ENCODE peak calls at places on chromosomes 2 and 18, in seven cellular contexts. O is stomach, E is vagina, R is IMR-90, H is spleen, G is A549, C is heart left ventricle. Y is an unnamed sample. For H3K4me1, the result is how much of the 10 kb centered on the place peaks cover.

GRCh38 chr2:20457661-20458630 is 11.1 kb downstream of the RHOB start:
- DNase-seq in G (no peak), C (no peak), R (no peak), H (no peak), E (no peak), O (peak), Y (peak)

GRCh38 chr2:159497857-159498256 is 118.5 kb downstream of the BAZ2B start:
- DNase-seq in C (no peak), O (no peak), E (no peak), R (no peak), H (no peak), G (no peak), Y (no peak)

GRCh38 chr18:60668583-60668982 is 296.0 kb upstream of the MC4R start:
- DNase-seq in H (no peak), G (no peak), O (no peak), E (no peak), R (no peak), C (no peak), Y (no peak)

GRCh38 chr18:23910032-23910431 is 104.5 kb upstream of the TTC39C start:
- DNase-seq in E (no peak), R (no peak), O (no peak), H (no peak), G (no peak), C (no peak), Y (no peak)

GRCh38 chr2:56286936-56287335 is 103.1 kb downstream of the CCDC85A start:
- DNase-seq in E (no peak), O (no peak), R (no peak), H (no peak), G (no peak), C (no peak), Y (no peak)

GRCh38 chr18:72456802-72457201 is 87.3 kb downstream of the CBLN2 start:
- DNase-seq in R (peak), E (no peak), O (no peak), C (no peak), G (no peak), H (no peak), Y (no peak)

GRCh38 chr18:48852292-48852691 is 98.5 kb downstream of the SMAD7 start:
- DNase-seq in O (no peak), H (no peak), E (no peak), C (no peak), R (peak), G (no peak), Y (no peak)

GRCh38 chr2:109185801-109186570 is 57.0 kb downstream of the SH3RF3 start:
- DNase-seq in G (no peak), R (peak), C (peak), E (no peak), O (no peak), H (no peak), Y (peak)

GRCh38 chr18:80034852-80035406 is 695 bp downstream of the RBFA start:
- DNase-seq in C (no peak), G (no peak), O (no peak), E (no peak), H (no peak), R (no peak), Y (no peak)

GRCh38 chr2:67666386-67667053 is 269.4 kb downstream of the ETAA1 start:
- DNase-seq in C (peak), E (no peak), O (no peak), H (no peak), G (no peak), R (peak), Y (peak)

GRCh38 chr2:157758586-157758985 is 117.5 kb downstream of the ACVR1 start:
- DNase-seq in O (no peak), G (no peak), H (no peak), R (no peak), E (no peak), C (no peak), Y (no peak)

GRCh38 chr18:46675112-46675511 is 18.1 kb upstream of the LOXHD1 start:
- DNase-seq in H (no peak), G (no peak), R (no peak), O (no peak), C (no peak), E (no peak), Y (no peak)

GRCh38 chr2:217964658-217965161 is 38.1 kb downstream of the TNS1 start:
- DNase-seq in C (no peak), G (no peak), O (no peak), R (no peak), E (no peak), H (peak), Y (peak)

GRCh38 chr2:196160101-196160500 is 11.3 kb downstream of the STK17B start:
- DNase-seq in G (no peak), C (peak), O (no peak), R (peak), H (no peak), E (no peak), Y (no peak)

GRCh38 chr2:183264890-183265535 is 140.8 kb downstream of the NUP35 start:
- DNase-seq in O (no peak), H (no peak), C (no peak), G (no peak), R (no peak), E (no peak), Y (no peak)

GRCh38 chr2:236550701-236551465 is 18.7 kb upstream of the ACKR3 start:
- DNase-seq in O (no peak), H (no peak), E (peak), R (no peak), C (no peak), G (no peak), Y (no peak)

GRCh38 chr18:44779893-44780292 is 99.2 kb downstream of the SETBP1 start:
- DNase-seq in G (no peak), C (no peak), E (no peak), H (no peak), R (no peak), O (no peak), Y (peak)

GRCh38 chr2:206562375-206562774 is 79.9 kb upstream of the FAM237A start:
- DNase-seq in O (no peak), C (no peak), E (no peak), R (peak), G (no peak), H (no peak), Y (no peak)

GRCh38 chr2:104746299-104746698 is 107.6 kb upstream of the POU3F3 start:
- DNase-seq in G (no peak), R (no peak), H (no peak), O (no peak), C (no peak), E (no peak), Y (no peak)

GRCh38 chr2:214808961-214809750 is at the start of gene BARD1:
- DNase-seq in C (peak), E (no peak), H (peak), O (peak), R (peak), G (peak), Y (peak)

GRCh38 chr18:77067315-77068061 is 65.1 kb downstream of the MBP start:
- DNase-seq in H (peak), O (peak), R (peak), G (peak), E (no peak), C (no peak), Y (peak)

GRCh38 chr2:217510790-217511291 is 492.0 kb downstream of the TNS1 start:
- DNase-seq in C (peak), H (no peak), E (no peak), O (peak), G (peak), R (peak), Y (peak)

GRCh38 chr2:48287971-48288370 is 242.0 kb upstream of the STON1 start:
- DNase-seq in G (no peak), H (no peak), E (no peak), C (no peak), R (no peak), O (no peak), Y (no peak)

GRCh38 chr2:48600204-48600813 is 17.3 kb upstream of the GTF2A1L start:
- DNase-seq in R (peak), E (no peak), O (no peak), G (no peak), C (no peak), H (no peak), Y (no peak)

GRCh38 chr2:171083426-171083825 is 77.3 kb downstream of the TLK1 start:
- DNase-seq in E (no peak), O (no peak), H (no peak), C (no peak), G (no peak), R (no peak), Y (no peak)

GRCh38 chr2:171086352-171087290 is 74.1 kb downstream of the TLK1 start:
- DNase-seq in R (peak), O (peak), E (no peak), C (no peak), H (no peak), G (peak), Y (no peak)

GRCh38 chr2:171081649-171082111 is 79.0 kb downstream of the TLK1 start:
- DNase-seq in O (no peak), E (no peak), R (no peak), C (no peak), G (no peak), H (no peak), Y (no peak)

GRCh38 chr2:171087547-171087946 is 73.1 kb downstream of the TLK1 start:
- DNase-seq in E (no peak), G (no peak), H (no peak), C (no peak), R (no peak), O (no peak), Y (no peak)

DNA sequence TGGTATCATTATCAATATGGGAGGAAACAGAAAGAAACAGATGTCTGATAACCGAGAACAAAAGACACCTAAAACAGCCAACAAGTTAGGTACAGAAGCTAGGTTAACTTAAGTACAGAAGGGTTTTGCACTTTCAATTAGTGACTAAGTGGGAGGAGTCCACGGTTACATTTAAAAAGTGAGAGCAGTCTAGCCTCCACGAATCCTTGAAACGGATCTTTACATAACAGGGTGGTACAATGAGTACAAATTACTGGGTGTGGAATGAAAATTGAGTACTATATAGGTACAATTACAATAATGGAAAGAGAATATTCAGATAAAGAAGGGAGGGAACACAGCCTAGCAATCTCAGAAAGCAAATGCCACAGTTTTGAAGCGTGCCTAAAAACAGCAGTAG is 76.6 kb downstream of the TLK1 start:
- DNase-seq in E (no peak), O (no peak), G (no peak), H (no peak), C (no peak), R (no peak), Y (no peak)
- H3K4me3 ChIP-seq in E (no peak), O (no peak), G (no peak), H (no peak), C (no peak), R (no peak), Y (no peak)

GRCh38 chr2:238304116-238304515 is 15.7 kb upstream of the PER2 start:
- DNase-seq in E (no peak), C (no peak), R (no peak), H (peak), O (no peak), G (no peak), Y (peak)

GRCh38 chr2:238299803-238300202 is 11.4 kb upstream of the PER2 start:
- DNase-seq in G (no peak), C (no peak), R (no peak), O (peak), E (no peak), H (peak), Y (peak)

GRCh38 chr2:238305092-238305862 is 15.0 kb upstream of the TRAF3IP1 start:
- DNase-seq in C (no peak), G (no peak), E (no peak), O (no peak), H (no peak), R (no peak), Y (peak)

GRCh38 chr2:238302076-238302475 is 13.7 kb upstream of the PER2 start:
- DNase-seq in H (no peak), E (no peak), O (no peak), G (no peak), C (no peak), R (peak), Y (no peak)

DNA sequence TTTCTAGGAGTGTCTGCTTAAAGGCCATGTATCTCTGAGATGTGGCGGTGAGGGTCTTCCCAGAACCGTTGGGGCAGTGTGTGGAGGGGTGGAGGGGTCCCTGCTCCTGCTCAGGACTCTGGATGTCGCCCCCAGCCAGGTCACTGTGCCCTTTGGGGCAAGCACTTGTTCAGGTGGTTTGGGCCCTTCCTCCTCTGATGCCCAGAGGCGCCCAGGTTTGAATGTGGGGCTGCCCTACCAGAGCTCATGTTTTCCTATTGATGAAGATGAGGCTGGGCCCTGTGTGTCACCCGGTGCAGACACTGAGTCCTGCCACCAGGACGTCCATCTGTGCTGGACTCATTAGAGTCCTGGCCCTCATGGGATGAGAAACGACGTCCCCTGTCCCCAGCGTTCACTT is 14.3 kb upstream of the PER2 start:
- DNase-seq in C (no peak), H (peak), E (no peak), R (no peak), G (no peak), O (no peak), Y (peak)
- H3K4me1 ChIP-seq in C (under half), H (under half), E (under half), R (under half), G (under half), O (under half), Y (under half)

DNA sequence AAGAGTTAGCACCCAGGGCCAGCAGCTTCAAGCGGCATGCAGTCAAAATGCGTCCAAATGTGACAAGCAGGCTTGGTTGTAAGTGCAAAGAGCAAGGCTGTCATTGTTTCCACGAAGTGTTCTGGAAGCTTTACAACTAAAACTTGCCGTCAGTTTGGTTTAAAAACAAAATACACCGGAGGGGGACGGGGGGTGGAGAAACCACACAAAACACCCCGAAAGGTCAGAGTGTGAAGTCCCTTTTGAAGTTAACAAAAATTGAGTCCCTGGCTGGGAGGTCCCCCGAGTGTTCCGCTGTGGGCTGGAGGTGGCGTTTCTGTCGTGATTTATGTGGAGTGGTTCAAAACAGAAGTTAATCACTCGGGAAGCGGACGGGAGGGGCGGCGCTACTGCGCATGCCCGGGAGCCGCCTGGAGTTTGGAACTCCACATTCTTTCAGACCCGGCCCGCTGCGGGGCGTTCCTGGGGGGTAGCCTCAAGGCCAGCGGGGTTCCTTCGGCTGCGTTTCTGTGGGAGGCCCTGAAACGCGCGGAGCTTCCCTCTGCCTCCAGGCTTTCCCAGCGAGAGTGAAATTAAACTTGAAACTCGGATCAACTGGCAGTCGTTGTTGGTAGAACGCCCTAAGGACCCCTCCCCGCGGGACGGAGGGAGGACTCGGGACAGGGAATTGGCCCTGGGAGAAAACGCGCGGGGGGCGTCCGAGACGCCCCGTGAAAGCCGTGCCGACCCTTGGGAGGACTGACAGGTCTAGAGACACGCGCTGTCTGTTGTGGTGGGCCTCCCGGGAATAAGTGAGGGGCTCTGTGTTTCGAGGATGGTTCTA is 1.4 kb downstream of the TGIF1 start:
- DNase-seq in H (peak), O (peak), G (no peak), C (peak), E (peak), R (peak), Y (peak)
- TF ChIP-seq POLR2A in H (peak), O (peak), G (no peak), C (no peak), E (peak), R (peak), Y (peak)

GRCh38 chr2:88210132-88211004 is 40.2 kb downstream of the THNSL2 start:
- DNase-seq in H (no peak), O (no peak), R (no peak), G (no peak), C (no peak), E (no peak), Y (no peak)

GRCh38 chr2:88212251-88212790 is 42.2 kb downstream of the THNSL2 start:
- DNase-seq in C (no peak), E (no peak), O (no peak), H (no peak), R (peak), G (no peak), Y (no peak)

GRCh38 chr2:88211005-88211808 is 41.1 kb downstream of the THNSL2 start:
- DNase-seq in O (no peak), G (no peak), C (no peak), R (no peak), E (no peak), H (no peak), Y (no peak)

GRCh38 chr2:88209526-88210131 is 39.5 kb downstream of the THNSL2 start:
- DNase-seq in E (no peak), O (no peak), H (no peak), G (no peak), R (no peak), C (no peak), Y (no peak)

GRCh38 chr2:88211809-88212154 is 41.6 kb downstream of the THNSL2 start:
- DNase-seq in R (no peak), C (no peak), G (no peak), E (no peak), O (no peak), H (no peak), Y (no peak)
- H3K4me3 ChIP-seq in R (no peak), C (no peak), G (no peak), E (no peak), O (no peak), H (no peak), Y (no peak)

DNA sequence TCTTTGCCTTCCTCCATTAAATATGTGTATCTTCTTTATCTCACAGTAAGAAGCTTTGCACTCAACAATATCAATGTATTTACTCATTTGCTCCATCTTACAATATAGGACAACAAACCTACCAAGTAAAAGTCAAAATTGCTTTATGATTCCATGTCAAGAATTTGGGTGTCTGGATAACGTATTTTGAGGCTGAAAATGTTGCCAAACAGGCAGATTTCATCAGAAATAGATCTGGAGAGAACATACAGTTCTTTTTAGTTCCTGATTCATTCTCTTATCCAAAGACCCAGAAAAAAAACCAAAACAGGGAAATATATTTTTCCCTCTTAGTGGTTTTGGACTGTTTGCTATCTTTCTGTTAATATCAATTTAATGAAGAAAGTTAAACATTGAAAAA is 621.1 kb downstream of the STK39 start:
- DNase-seq in C (no peak), E (no peak), G (no peak), R (no peak), O (no peak), H (no peak), Y (no peak)
- H3K4me1 ChIP-seq in C (under half), E (under half), G (under half), R (under half), O (under half), H (under half), Y (under half)

GRCh38 chr2:64204006-64204632 is 59.9 kb upstream of the PELI1 start:
- DNase-seq in R (peak), E (no peak), O (no peak), G (no peak), H (peak), C (peak), Y (peak)
- TF ChIP-seq POLR2A in R (no peak), E (no peak), O (no peak), G (no peak), H (no peak), C (no peak), Y (no peak)

GRCh38 chr2:101823347-101823791 is 125.9 kb downstream of the MAP4K4 start:
- DNase-seq in H (no peak), O (peak), R (peak), G (no peak), C (peak), E (no peak), Y (peak)

GRCh38 chr2:101821828-101822458 is 124.4 kb downstream of the MAP4K4 start:
- DNase-seq in E (no peak), C (no peak), O (no peak), R (no peak), G (no peak), H (no peak), Y (no peak)

GRCh38 chr2:101826716-101827115 is 129.2 kb downstream of the MAP4K4 start:
- DNase-seq in E (no peak), C (no peak), H (no peak), G (no peak), O (no peak), R (no peak), Y (no peak)

GRCh38 chr2:101821059-101821805 is 123.7 kb downstream of the MAP4K4 start:
- DNase-seq in E (no peak), R (peak), G (no peak), H (no peak), C (no peak), O (no peak), Y (no peak)

GRCh38 chr2:101823849-101824248 is 126.3 kb downstream of the MAP4K4 start:
- DNase-seq in G (no peak), E (no peak), O (no peak), R (peak), H (no peak), C (no peak), Y (no peak)
- H3K4me3 ChIP-seq in G (no peak), E (no peak), O (no peak), R (no peak), H (no peak), C (no peak), Y (no peak)

DNA sequence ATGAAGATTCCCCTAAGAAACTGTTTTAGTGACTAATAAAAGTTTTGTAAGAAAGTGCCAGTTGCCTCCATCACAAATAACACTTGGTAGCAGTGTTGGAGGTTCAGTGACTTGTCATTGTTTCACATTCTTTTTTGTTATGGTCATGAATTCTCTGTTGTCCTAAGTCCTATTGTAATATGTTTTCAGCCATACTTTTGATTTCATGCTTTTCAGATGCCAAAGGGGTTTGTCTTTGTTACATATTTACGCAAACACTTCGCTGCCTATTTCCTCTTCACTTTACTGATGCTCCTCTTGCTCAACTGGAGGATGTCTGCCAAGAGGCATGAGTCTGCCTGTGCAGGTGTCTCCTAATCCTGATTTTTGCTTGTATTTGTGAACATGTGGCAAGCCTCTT is 66.6 kb downstream of the PHLPP1 start:
- DNase-seq in E (no peak), C (no peak), R (peak), H (no peak), G (no peak), O (no peak), Y (peak)
- H3K4me1 ChIP-seq in E (under half), C (under half), R (under half), H (under half), G (half or more), O (under half), Y (under half)